ENCODE peak calls at places on chromosome 20, in five cellular contexts. Q is lung, B is K562, J is aorta, A is mucosa of descending colon. I is an unnamed sample.

GRCh38 chr20:53872561-53873248 is 197.7 kb downstream of the BCAS1 start:
- DNase-seq in J (no peak), A (no peak), Q (no peak), B (no peak), I (no peak)

GRCh38 chr20:48722737-48723191 is 105.0 kb downstream of the PREX1 start:
- DNase-seq in Q (no peak), B (no peak), A (no peak), J (peak), I (no peak)

GRCh38 chr20:21503345-21503744 is 10.5 kb downstream of the NKX2-2 start:
- DNase-seq in J (no peak), Q (no peak), B (no peak), A (no peak), I (no peak)

GRCh38 chr20:31593221-31594001 is 11.7 kb upstream of the ID1 start:
- DNase-seq in J (no peak), Q (peak), B (peak), A (peak), I (peak)

GRCh38 chr20:31894980-31895675 is 24.7 kb downstream of the TTLL9 start:
- DNase-seq in J (peak), Q (peak), B (no peak), A (no peak), I (peak)

GRCh38 chr20:1301031-1301529 is 27.9 kb downstream of the SDCBP2 start:
- DNase-seq in J (no peak), B (peak), A (no peak), Q (no peak), I (peak)

GRCh38 chr20:61886721-61887658 is 178.7 kb downstream of the TAF4 start:
- DNase-seq in B (peak), Q (no peak), J (peak), A (peak), I (peak)

GRCh38 chr20:31718952-31719643 is 3.6 kb downstream of the BCL2L1 start:
- DNase-seq in A (no peak), B (no peak), Q (peak), J (no peak), I (peak)

GRCh38 chr20:48923149-48923718 is 1.7 kb downstream of the ARFGEF2 start:
- DNase-seq in A (no peak), Q (no peak), B (no peak), J (no peak), I (no peak)

GRCh38 chr20:25076201-25076600 is 5.7 kb downstream of the VSX1 start:
- DNase-seq in A (no peak), B (no peak), J (no peak), Q (no peak), I (no peak)

GRCh38 chr20:25079171-25079570 is 2.8 kb downstream of the VSX1 start:
- DNase-seq in B (no peak), Q (no peak), A (no peak), J (no peak), I (no peak)

GRCh38 chr20:25077610-25078169 is 4.3 kb downstream of the VSX1 start:
- DNase-seq in A (no peak), B (no peak), Q (no peak), J (no peak), I (no peak)

GRCh38 chr20:25076731-25077609 is 5.0 kb downstream of the VSX1 start:
- DNase-seq in J (no peak), A (no peak), Q (no peak), B (no peak), I (peak)

GRCh38 chr20:25078662-25079061 is 3.3 kb downstream of the VSX1 start:
- DNase-seq in B (no peak), A (no peak), Q (no peak), J (no peak), I (no peak)
- H3K4me3 ChIP-seq in B (no peak), A (no peak), Q (no peak), J (no peak), I (no peak)

GRCh38 chr20:38164624-38165088 is 414 bp downstream of the TGM2 start:
- DNase-seq in J (no peak), Q (no peak), B (no peak), A (no peak), I (no peak)
- H3K4me3 ChIP-seq in J (peak), Q (peak), B (peak), A (no peak), I (peak)

GRCh38 chr20:5884465-5885335 is 65.6 kb downstream of the TRMT6 start:
- DNase-seq in B (no peak), J (no peak), Q (no peak), A (no peak), I (no peak)

GRCh38 chr20:5877128-5877527 is 73.2 kb downstream of the TRMT6 start:
- DNase-seq in Q (no peak), J (no peak), A (no peak), B (no peak), I (no peak)

GRCh38 chr20:5880326-5880725 is 70.0 kb downstream of the TRMT6 start:
- DNase-seq in Q (no peak), A (no peak), B (no peak), J (no peak), I (no peak)

GRCh38 chr20:5885866-5886265 is 64.5 kb downstream of the TRMT6 start:
- DNase-seq in A (no peak), Q (no peak), B (no peak), J (no peak), I (no peak)

GRCh38 chr20:5881714-5882113 is 68.6 kb downstream of the TRMT6 start:
- DNase-seq in Q (no peak), B (no peak), A (no peak), J (no peak), I (no peak)
- H3K4me3 ChIP-seq in Q (no peak), B (no peak), A (no peak), J (no peak), I (no peak)

DNA sequence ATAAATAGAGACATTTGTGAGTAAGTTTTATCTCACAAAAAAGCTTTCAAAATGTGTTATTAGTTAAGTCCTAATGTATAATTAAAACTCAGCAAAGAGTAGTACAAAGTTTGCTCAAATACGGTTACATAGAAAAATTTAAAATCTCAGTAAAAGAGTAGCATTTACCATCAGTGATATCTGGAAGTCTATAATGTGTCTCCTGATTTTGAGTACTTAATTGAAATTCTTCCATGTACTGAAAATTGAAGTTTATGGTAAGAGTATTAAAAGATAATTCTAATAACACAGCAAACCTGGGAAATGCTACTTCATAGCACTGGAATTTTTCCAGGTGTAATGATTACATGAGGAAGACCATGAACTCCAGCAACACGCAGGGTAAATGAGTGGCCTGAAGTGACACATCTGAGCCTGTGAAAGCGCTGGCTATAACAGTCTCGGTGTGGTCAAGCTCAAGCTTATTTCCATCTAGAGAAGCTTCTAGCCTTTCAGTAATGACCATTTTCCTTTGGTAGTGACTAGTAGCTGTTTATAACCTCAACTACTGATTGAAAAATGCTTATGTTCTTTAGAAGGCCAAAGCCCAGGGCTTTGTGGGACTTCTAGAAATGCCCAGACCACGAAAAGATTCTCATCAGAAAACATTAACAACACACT is 203.2 kb downstream of the ISM1 start:
- DNase-seq in B (no peak), J (no peak), Q (no peak), A (no peak), I (no peak)
- H3K4me3 ChIP-seq in B (no peak), J (no peak), Q (no peak), A (no peak), I (no peak)

GRCh38 chr20:3175270-3175669 is 1.9 kb upstream of the LZTS3 start:
- DNase-seq in J (no peak), A (no peak), Q (no peak), B (no peak), I (no peak)
- H3K4me3 ChIP-seq in J (no peak), A (no peak), Q (no peak), B (no peak), I (no peak)

I was measured in bronchial epithelial cell.